ENCODE peak calls at places on chromosomes 7 and 10, in four cellular contexts. One of them, this sample, is unnamed.

GRCh38 chr10:110843796-110844616 is 27.7 kb upstream of the PDCD4 start:
- DNase-seq in NCI-H1417 treated with DMSO at 0.1 percent for 48 hours: no peak
- DNase-seq in stimulated activated CD4-positive, alpha-beta T cell treated with anti-CD3 and anti-CD28 coated beads, Interleukin-2, amount 100 ng/mL, for 24 hours: no peak
- DNase-seq in mesenchymal stem cell: no peak
- DNase-seq in this sample: no peak

GRCh38 chr7:44541028-44541869 is at the start of gene NPC1L1:
- DNase-seq in NCI-H1417 treated with DMSO at 0.1 percent for 48 hours: no peak
- DNase-seq in stimulated activated CD4-positive, alpha-beta T cell treated with anti-CD3 and anti-CD28 coated beads, Interleukin-2, amount 100 ng/mL, for 24 hours: no peak
- DNase-seq in mesenchymal stem cell: no peak
- DNase-seq in this sample: no peak

GRCh38 chr10:116164291-116164690 is 108.7 kb downstream of the GFRA1 start:
- DNase-seq in NCI-H1417 treated with DMSO at 0.1 percent for 48 hours: no peak
- DNase-seq in stimulated activated CD4-positive, alpha-beta T cell treated with anti-CD3 and anti-CD28 coated beads, Interleukin-2, amount 100 ng/mL, for 24 hours: no peak
- DNase-seq in mesenchymal stem cell: no peak
- DNase-seq in this sample: no peak

GRCh38 chr10:53521081-53521480 is 748.5 kb upstream of the MBL2 start:
- DNase-seq in NCI-H1417 treated with DMSO at 0.1 percent for 48 hours: no peak
- DNase-seq in stimulated activated CD4-positive, alpha-beta T cell treated with anti-CD3 and anti-CD28 coated beads, Interleukin-2, amount 100 ng/mL, for 24 hours: no peak
- DNase-seq in mesenchymal stem cell: no peak
- DNase-seq in this sample: no peak

GRCh38 chr7:37448057-37448636 is 517 bp downstream of the ELMO1 start:
- DNase-seq in NCI-H1417 treated with DMSO at 0.1 percent for 48 hours: no peak
- DNase-seq in stimulated activated CD4-positive, alpha-beta T cell treated with anti-CD3 and anti-CD28 coated beads, Interleukin-2, amount 100 ng/mL, for 24 hours: peak; percentile 50
- DNase-seq in mesenchymal stem cell: no peak
- DNase-seq in this sample: no peak

GRCh38 chr7:4151926-4152549 is 530.1 kb upstream of the FOXK1 start:
- DNase-seq in NCI-H1417 treated with DMSO at 0.1 percent for 48 hours: no peak
- DNase-seq in stimulated activated CD4-positive, alpha-beta T cell treated with anti-CD3 and anti-CD28 coated beads, Interleukin-2, amount 100 ng/mL, for 24 hours: no peak
- DNase-seq in mesenchymal stem cell: no peak
- DNase-seq in this sample: no peak

GRCh38 chr10:31100176-31100575 is 68.5 kb upstream of the ZNF438 start:
- DNase-seq in NCI-H1417 treated with DMSO at 0.1 percent for 48 hours: no peak
- DNase-seq in stimulated activated CD4-positive, alpha-beta T cell treated with anti-CD3 and anti-CD28 coated beads, Interleukin-2, amount 100 ng/mL, for 24 hours: no peak
- DNase-seq in mesenchymal stem cell: no peak
- DNase-seq in this sample: no peak

GRCh38 chr10:11525503-11525902 is 85.9 kb downstream of the USP6NL start:
- DNase-seq in NCI-H1417 treated with DMSO at 0.1 percent for 48 hours: no peak
- DNase-seq in stimulated activated CD4-positive, alpha-beta T cell treated with anti-CD3 and anti-CD28 coated beads, Interleukin-2, amount 100 ng/mL, for 24 hours: no peak
- DNase-seq in mesenchymal stem cell: no peak
- DNase-seq in this sample: no peak

GRCh38 chr10:93438796-93439253 is 43.3 kb downstream of the MYOF start:
- DNase-seq in NCI-H1417 treated with DMSO at 0.1 percent for 48 hours: no peak
- DNase-seq in stimulated activated CD4-positive, alpha-beta T cell treated with anti-CD3 and anti-CD28 coated beads, Interleukin-2, amount 100 ng/mL, for 24 hours: no peak
- DNase-seq in mesenchymal stem cell: no peak
- DNase-seq in this sample: peak; percentile 72

GRCh38 chr7:995571-995970 is 12.6 kb downstream of the CYP2W1 start:
- DNase-seq in NCI-H1417 treated with DMSO at 0.1 percent for 48 hours: no peak
- DNase-seq in stimulated activated CD4-positive, alpha-beta T cell treated with anti-CD3 and anti-CD28 coated beads, Interleukin-2, amount 100 ng/mL, for 24 hours: no peak
- DNase-seq in mesenchymal stem cell: no peak
- DNase-seq in this sample: no peak

GRCh38 chr10:58963101-58963534 is 213.3 kb upstream of the PHYHIPL start:
- DNase-seq in NCI-H1417 treated with DMSO at 0.1 percent for 48 hours: no peak
- DNase-seq in stimulated activated CD4-positive, alpha-beta T cell treated with anti-CD3 and anti-CD28 coated beads, Interleukin-2, amount 100 ng/mL, for 24 hours: no peak
- DNase-seq in mesenchymal stem cell: no peak
- DNase-seq in this sample: no peak

GRCh38 chr10:109902992-109903947 is 20.0 kb downstream of the XPNPEP1 start:
- DNase-seq in NCI-H1417 treated with DMSO at 0.1 percent for 48 hours: no peak
- DNase-seq in stimulated activated CD4-positive, alpha-beta T cell treated with anti-CD3 and anti-CD28 coated beads, Interleukin-2, amount 100 ng/mL, for 24 hours: no peak
- DNase-seq in mesenchymal stem cell: peak; percentile 45
- DNase-seq in this sample: peak; percentile 34

GRCh38 chr7:14389052-14389988 is 399.9 kb upstream of the ETV1 start:
- DNase-seq in NCI-H1417 treated with DMSO at 0.1 percent for 48 hours: peak; percentile 81
- DNase-seq in stimulated activated CD4-positive, alpha-beta T cell treated with anti-CD3 and anti-CD28 coated beads, Interleukin-2, amount 100 ng/mL, for 24 hours: no peak
- DNase-seq in mesenchymal stem cell: no peak
- DNase-seq in this sample: no peak

GRCh38 chr7:50584793-50585399 is 19.7 kb upstream of the DDC start:
- DNase-seq in NCI-H1417 treated with DMSO at 0.1 percent for 48 hours: no peak
- DNase-seq in stimulated activated CD4-positive, alpha-beta T cell treated with anti-CD3 and anti-CD28 coated beads, Interleukin-2, amount 100 ng/mL, for 24 hours: no peak
- DNase-seq in mesenchymal stem cell: no peak
- DNase-seq in this sample: no peak

GRCh38 chr10:43424431-43424830 is 12.5 kb upstream of the ZNF487 start:
- DNase-seq in NCI-H1417 treated with DMSO at 0.1 percent for 48 hours: no peak
- DNase-seq in stimulated activated CD4-positive, alpha-beta T cell treated with anti-CD3 and anti-CD28 coated beads, Interleukin-2, amount 100 ng/mL, for 24 hours: no peak
- DNase-seq in mesenchymal stem cell: no peak
- DNase-seq in this sample: no peak

GRCh38 chr10:95133016-95133752 is 60.9 kb upstream of the ACSM6 start:
- DNase-seq in NCI-H1417 treated with DMSO at 0.1 percent for 48 hours: no peak
- DNase-seq in stimulated activated CD4-positive, alpha-beta T cell treated with anti-CD3 and anti-CD28 coated beads, Interleukin-2, amount 100 ng/mL, for 24 hours: peak; percentile 81
- DNase-seq in mesenchymal stem cell: peak; percentile 83
- DNase-seq in this sample: peak; percentile 62

This sample was measured in amniotic epithelial cell.